ENCODE peak calls at places on chromosomes 3 and 15, in ten cellular contexts. One of them, this sample, is unnamed.

GRCh38 chr3:126524429-126524988 is 554 bp downstream of the CHST13 start:
- DNase-seq in AG04450: no peak
- DNase-seq in left ventricle myocardium superior: peak
- DNase-seq in cardiac fibroblast: no peak
- DNase-seq in ovary: no peak
- DNase-seq in activated CD4-positive, alpha-beta T cell treated with anti-CD3 and anti-CD28 coated beads, Interleukin-2, amount 10 ng/mL, durations not matched to agents 7 days and 5 days: no peak
- DNase-seq in naive thymus-derived CD8-positive, alpha-beta T cell: no peak
- DNase-seq in kidney tubule cell: no peak
- DNase-seq in SIG-M5: no peak
- DNase-seq in A172: no peak
- DNase-seq in this sample: peak

GRCh38 chr3:32705232-32705631 is 20.2 kb downstream of the CNOT10 start:
- DNase-seq in naive thymus-derived CD8-positive, alpha-beta T cell: no peak
- DNase-seq in activated CD4-positive, alpha-beta T cell treated with anti-CD3 and anti-CD28 coated beads, Interleukin-2, amount 10 ng/mL, durations not matched to agents 7 days and 5 days: no peak
- DNase-seq in ovary: no peak
- DNase-seq in kidney tubule cell: no peak
- DNase-seq in left ventricle myocardium superior: no peak
- DNase-seq in SIG-M5: no peak
- DNase-seq in A172: no peak
- DNase-seq in AG04450: no peak
- DNase-seq in cardiac fibroblast: no peak
- DNase-seq in this sample: no peak

GRCh38 chr3:173465112-173465511 is 67.6 kb downstream of the NLGN1 start:
- DNase-seq in SIG-M5: no peak
- DNase-seq in activated CD4-positive, alpha-beta T cell treated with anti-CD3 and anti-CD28 coated beads, Interleukin-2, amount 10 ng/mL, durations not matched to agents 7 days and 5 days: no peak
- DNase-seq in ovary: no peak
- DNase-seq in left ventricle myocardium superior: no peak
- DNase-seq in cardiac fibroblast: peak
- DNase-seq in A172: peak
- DNase-seq in naive thymus-derived CD8-positive, alpha-beta T cell: no peak
- DNase-seq in kidney tubule cell: peak
- DNase-seq in AG04450: no peak
- DNase-seq in this sample: no peak

GRCh38 chr15:32819406-32819930 is 101.7 kb downstream of the GREM1 start:
- DNase-seq in A172: no peak
- DNase-seq in activated CD4-positive, alpha-beta T cell treated with anti-CD3 and anti-CD28 coated beads, Interleukin-2, amount 10 ng/mL, durations not matched to agents 7 days and 5 days: no peak
- DNase-seq in cardiac fibroblast: no peak
- DNase-seq in AG04450: no peak
- DNase-seq in left ventricle myocardium superior: no peak
- DNase-seq in kidney tubule cell: no peak
- DNase-seq in ovary: no peak
- DNase-seq in SIG-M5: no peak
- DNase-seq in naive thymus-derived CD8-positive, alpha-beta T cell: no peak
- DNase-seq in this sample: no peak

GRCh38 chr3:177744873-177745646 is 547.8 kb upstream of the TBL1XR1 start:
- DNase-seq in A172: peak
- DNase-seq in activated CD4-positive, alpha-beta T cell treated with anti-CD3 and anti-CD28 coated beads, Interleukin-2, amount 10 ng/mL, durations not matched to agents 7 days and 5 days: no peak
- DNase-seq in left ventricle myocardium superior: no peak
- DNase-seq in AG04450: no peak
- DNase-seq in naive thymus-derived CD8-positive, alpha-beta T cell: no peak
- DNase-seq in kidney tubule cell: peak
- DNase-seq in SIG-M5: no peak
- DNase-seq in cardiac fibroblast: peak
- DNase-seq in ovary: no peak
- DNase-seq in this sample: no peak

GRCh38 chr3:178777718-178778411 is 241.6 kb downstream of the KCNMB2 start:
- DNase-seq in SIG-M5: no peak
- DNase-seq in cardiac fibroblast: no peak
- DNase-seq in A172: peak
- DNase-seq in kidney tubule cell: peak
- DNase-seq in left ventricle myocardium superior: no peak
- DNase-seq in ovary: no peak
- DNase-seq in AG04450: no peak
- DNase-seq in activated CD4-positive, alpha-beta T cell treated with anti-CD3 and anti-CD28 coated beads, Interleukin-2, amount 10 ng/mL, durations not matched to agents 7 days and 5 days: no peak
- DNase-seq in naive thymus-derived CD8-positive, alpha-beta T cell: no peak
- DNase-seq in this sample: no peak

GRCh38 chr3:132660745-132661067 is 577 bp downstream of the UBA5 start:
- DNase-seq in A172: peak
- DNase-seq in naive thymus-derived CD8-positive, alpha-beta T cell: no peak
- DNase-seq in left ventricle myocardium superior: no peak
- DNase-seq in activated CD4-positive, alpha-beta T cell treated with anti-CD3 and anti-CD28 coated beads, Interleukin-2, amount 10 ng/mL, durations not matched to agents 7 days and 5 days: no peak
- DNase-seq in kidney tubule cell: no peak
- DNase-seq in SIG-M5: no peak
- DNase-seq in cardiac fibroblast: peak
- DNase-seq in ovary: no peak
- DNase-seq in AG04450: no peak
- DNase-seq in this sample: no peak

GRCh38 chr3:47525617-47526016 is 12.1 kb upstream of the ELP6 start:
- DNase-seq in left ventricle myocardium superior: no peak
- DNase-seq in ovary: no peak
- DNase-seq in cardiac fibroblast: no peak
- DNase-seq in activated CD4-positive, alpha-beta T cell treated with anti-CD3 and anti-CD28 coated beads, Interleukin-2, amount 10 ng/mL, durations not matched to agents 7 days and 5 days: no peak
- DNase-seq in kidney tubule cell: no peak
- DNase-seq in A172: no peak
- DNase-seq in naive thymus-derived CD8-positive, alpha-beta T cell: no peak
- DNase-seq in AG04450: no peak
- DNase-seq in SIG-M5: no peak
- DNase-seq in this sample: no peak

GRCh38 chr3:174329321-174329720 is 529.8 kb upstream of the NAALADL2 start:
- DNase-seq in activated CD4-positive, alpha-beta T cell treated with anti-CD3 and anti-CD28 coated beads, Interleukin-2, amount 10 ng/mL, durations not matched to agents 7 days and 5 days: no peak
- DNase-seq in A172: peak
- DNase-seq in SIG-M5: no peak
- DNase-seq in AG04450: no peak
- DNase-seq in naive thymus-derived CD8-positive, alpha-beta T cell: no peak
- DNase-seq in kidney tubule cell: peak
- DNase-seq in ovary: no peak
- DNase-seq in left ventricle myocardium superior: no peak
- DNase-seq in cardiac fibroblast: peak
- DNase-seq in this sample: no peak

GRCh38 chr15:70875001-70875782 is 17.0 kb downstream of the THAP10 start:
- DNase-seq in SIG-M5: no peak
- DNase-seq in AG04450: no peak
- DNase-seq in cardiac fibroblast: peak
- DNase-seq in ovary: no peak
- DNase-seq in left ventricle myocardium superior: no peak
- DNase-seq in naive thymus-derived CD8-positive, alpha-beta T cell: no peak
- DNase-seq in A172: no peak
- DNase-seq in kidney tubule cell: no peak
- DNase-seq in activated CD4-positive, alpha-beta T cell treated with anti-CD3 and anti-CD28 coated beads, Interleukin-2, amount 10 ng/mL, durations not matched to agents 7 days and 5 days: no peak
- DNase-seq in this sample: no peak

GRCh38 chr3:31957106-31957505 is 24.0 kb downstream of the OSBPL10 start:
- DNase-seq in naive thymus-derived CD8-positive, alpha-beta T cell: no peak
- DNase-seq in ovary: no peak
- DNase-seq in kidney tubule cell: no peak
- DNase-seq in AG04450: no peak
- DNase-seq in A172: no peak
- DNase-seq in left ventricle myocardium superior: no peak
- DNase-seq in cardiac fibroblast: peak
- DNase-seq in SIG-M5: no peak
- DNase-seq in activated CD4-positive, alpha-beta T cell treated with anti-CD3 and anti-CD28 coated beads, Interleukin-2, amount 10 ng/mL, durations not matched to agents 7 days and 5 days: no peak
- DNase-seq in this sample: no peak